ENCODE peak calls at places on chromosomes 6 and 20, in seven cellular contexts. H is AG09309; L is BJ; Q is CD4-positive, alpha-beta T cell; Y is HCT116; S is fibroblast of lung; O is astrocyte. C is an unnamed sample.

GRCh38 chr6:154509421-154510143 is 903 bp downstream of the CNKSR3 start:
- DNase-seq in O (peak), H (no peak), Y (no peak), S (peak), Q (no peak), L (no peak), C (no peak)

GRCh38 chr6:36621371-36621855 is 27.3 kb downstream of the SRSF3 start:
- DNase-seq in S (no peak), H (no peak), L (no peak), Q (no peak), O (no peak), Y (no peak), C (no peak)

GRCh38 chr6:113829702-113830058 is 27.5 kb upstream of the MARCKS start:
- DNase-seq in O (peak), Y (no peak), Q (no peak), H (peak), S (peak), L (peak), C (no peak)

GRCh38 chr20:48858075-48858790 is 30.4 kb upstream of the PREX1 start:
- DNase-seq in H (no peak), L (no peak), Q (no peak), S (no peak), O (no peak), Y (no peak), C (no peak)

GRCh38 chr20:53922901-53923314 is 147.5 kb downstream of the BCAS1 start:
- DNase-seq in L (no peak), Q (no peak), H (no peak), S (peak), O (no peak), Y (no peak), C (no peak)

GRCh38 chr6:71072508-71072907 is 115.6 kb upstream of the B3GAT2 start:
- DNase-seq in S (peak), L (no peak), O (peak), Y (no peak), Q (no peak), H (no peak), C (no peak)

GRCh38 chr20:13458860-13459451 is 179.8 kb downstream of the TASP1 start:
- DNase-seq in H (no peak), S (peak), L (no peak), Y (peak), O (peak), Q (no peak), C (no peak)

GRCh38 chr20:846894-847278 is 13.4 kb downstream of the FAM110A start:
- DNase-seq in O (no peak), Q (peak), Y (no peak), H (no peak), L (no peak), S (no peak), C (no peak)

GRCh38 chr20:17556842-17557674 is 12.8 kb upstream of the DSTN start:
- DNase-seq in Q (no peak), L (no peak), H (no peak), Y (no peak), O (peak), S (peak), C (no peak)

GRCh38 chr6:7896465-7896987 is 14.1 kb downstream of the TXNDC5 start:
- DNase-seq in Y (no peak), O (no peak), S (no peak), H (no peak), Q (no peak), L (no peak), C (no peak)

GRCh38 chr6:31966997-31967925 is 4.7 kb downstream of the DXO start:
- DNase-seq in O (no peak), L (no peak), Y (no peak), H (no peak), Q (no peak), S (no peak), C (no peak)

GRCh38 chr20:4854502-4854901 is 132.8 kb downstream of the PRND start:
- DNase-seq in Y (no peak), S (no peak), Q (no peak), O (no peak), L (no peak), H (no peak), C (no peak)

GRCh38 chr6:43962458-43962857 is 164.8 kb downstream of the MRPL14 start:
- DNase-seq in L (no peak), O (no peak), S (peak), H (no peak), Y (no peak), Q (no peak), C (no peak)

GRCh38 chr6:135481786-135482369 is 15.7 kb downstream of the AHI1 start:
- DNase-seq in S (peak), H (no peak), Y (no peak), Q (no peak), O (peak), L (no peak), C (no peak)

GRCh38 chr6:37016995-37017394 is 11.5 kb downstream of the FGD2 start:
- DNase-seq in O (no peak), H (no peak), Y (no peak), L (no peak), Q (no peak), S (no peak), C (no peak)

GRCh38 chr6:46781478-46782378 is 11.5 kb upstream of the MEP1A start:
- DNase-seq in L (peak), Y (peak), Q (no peak), S (peak), H (peak), O (peak), C (peak)

GRCh38 chr6:42046491-42047219 is 3.7 kb upstream of the TAF8 start:
- DNase-seq in S (peak), Y (no peak), H (no peak), L (no peak), Q (no peak), O (peak), C (no peak)

GRCh38 chr6:22956029-22956715 is 386.8 kb downstream of the HDGFL1 start:
- DNase-seq in O (no peak), Q (no peak), S (no peak), H (no peak), L (no peak), Y (no peak), C (no peak)

GRCh38 chr20:38405132-38405531 is 30.0 kb downstream of the SNHG17 start:
- DNase-seq in L (no peak), H (no peak), Y (no peak), Q (no peak), O (no peak), S (no peak), C (no peak)

GRCh38 chr6:166483026-166483425 is 100.3 kb upstream of the MPC1 start:
- DNase-seq in H (no peak), S (no peak), O (no peak), Q (no peak), L (no peak), Y (no peak), C (no peak)
- TF ChIP-seq CTCF in H (no peak), S (no peak), O (no peak), Q (no peak), L (no peak), Y (no peak), C (no peak)

DNA sequence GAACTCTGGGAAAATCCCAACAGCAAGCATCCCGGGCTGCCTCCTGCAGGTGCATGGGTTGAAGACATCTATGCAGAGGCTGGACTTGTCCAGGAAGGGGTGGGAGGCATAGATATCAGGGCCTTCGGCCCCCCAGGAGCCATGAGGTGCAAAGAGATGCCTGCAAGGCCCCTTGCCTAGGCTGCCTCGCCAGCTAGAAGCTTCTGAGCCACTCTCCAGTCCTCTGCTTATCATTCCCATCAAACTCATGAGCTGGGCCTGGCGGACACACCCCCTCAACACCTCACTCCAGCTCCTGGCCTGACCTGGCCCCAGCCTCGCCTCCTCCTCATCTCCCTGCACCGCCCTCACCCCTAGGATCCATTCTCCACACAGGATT is 152.4 kb upstream of the PTPN1 start:
- DNase-seq in Q (no peak), S (no peak), Y (no peak), O (no peak), L (no peak), H (no peak), C (no peak)
- TF ChIP-seq CTCF in Q (no peak), S (no peak), Y (no peak), O (no peak), L (no peak), H (peak), C (no peak)

DNA sequence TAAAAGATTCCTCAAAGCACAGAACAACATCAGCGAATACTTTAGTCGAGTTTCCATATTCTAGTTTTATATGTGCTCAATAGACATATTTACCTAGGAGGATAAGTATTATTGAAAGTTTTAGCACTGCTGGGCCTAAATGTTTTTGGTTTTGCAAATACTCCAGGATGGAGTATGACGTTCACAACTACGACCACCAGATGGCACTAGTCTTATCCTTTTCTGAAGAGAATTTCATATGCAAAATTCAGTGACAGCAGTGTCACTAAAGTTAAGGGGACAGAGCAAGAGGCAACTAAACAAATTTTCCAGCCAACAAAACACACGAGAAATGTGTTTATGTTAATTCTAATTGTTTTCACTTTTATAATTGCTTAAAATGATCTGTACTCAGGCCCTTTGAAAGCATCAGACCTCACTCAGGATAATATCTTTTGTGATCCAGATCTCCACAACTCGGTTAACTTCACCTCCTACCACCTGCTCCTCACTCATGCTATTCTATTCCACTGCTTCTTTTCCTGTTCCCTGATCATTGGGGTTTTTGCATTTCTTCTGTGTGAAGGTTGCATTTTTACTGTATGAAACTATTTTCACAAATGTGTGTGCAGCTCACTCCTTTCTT is 220.8 kb downstream of the TRDN start:
- DNase-seq in O (peak), Y (peak), L (no peak), Q (no peak), S (peak), H (peak), C (no peak)
- TF ChIP-seq CTCF in O (peak), Y (peak), L (peak), Q (peak), S (peak), H (peak), C (peak)

GRCh38 chr20:33816191-33816590 is 5.0 kb downstream of the CHMP4B start:
- DNase-seq in S (no peak), H (no peak), O (no peak), Q (no peak), L (no peak), Y (no peak), C (no peak)

GRCh38 chr20:33812673-33813462 is 1.7 kb downstream of the CHMP4B start:
- DNase-seq in Q (no peak), O (no peak), H (no peak), Y (no peak), L (no peak), S (no peak), C (no peak)

GRCh38 chr20:33817411-33817810 is 6.3 kb downstream of the CHMP4B start:
- DNase-seq in S (no peak), O (no peak), Q (no peak), H (no peak), Y (no peak), L (no peak), C (no peak)

GRCh38 chr20:33814238-33814712 is 3.1 kb downstream of the CHMP4B start:
- DNase-seq in O (no peak), Q (no peak), S (no peak), H (no peak), Y (no peak), L (no peak), C (no peak)

GRCh38 chr20:33815671-33816070 is 4.5 kb downstream of the CHMP4B start:
- DNase-seq in S (no peak), O (no peak), Q (no peak), H (no peak), Y (no peak), L (no peak), C (no peak)
- TF ChIP-seq CTCF in S (no peak), O (no peak), Q (no peak), H (no peak), Y (no peak), L (no peak), C (no peak)

GRCh38 chr20:41783423-41784220 is 165.4 kb upstream of the CHD6 start:
- DNase-seq in O (no peak), H (no peak), S (no peak), Q (no peak), L (no peak), Y (no peak), C (no peak)
- TF ChIP-seq CTCF in O (no peak), H (no peak), S (no peak), Q (no peak), L (no peak), Y (no peak), C (no peak)

GRCh38 chr6:17817763-17818162 is 111.0 kb upstream of the NUP153 start:
- DNase-seq in Y (no peak), O (no peak), H (no peak), L (no peak), S (no peak), Q (no peak), C (no peak)

GRCh38 chr6:17816921-17817611 is 110.3 kb upstream of the NUP153 start:
- DNase-seq in H (no peak), L (no peak), Q (no peak), S (peak), O (no peak), Y (no peak), C (no peak)

GRCh38 chr6:17808609-17809008 is 101.9 kb upstream of the NUP153 start:
- DNase-seq in L (no peak), Q (no peak), O (no peak), H (no peak), S (no peak), Y (no peak), C (no peak)

GRCh38 chr6:17812311-17812710 is 105.6 kb upstream of the NUP153 start:
- DNase-seq in Y (no peak), O (no peak), Q (no peak), S (no peak), L (no peak), H (no peak), C (no peak)

GRCh38 chr6:17813561-17813960 is 106.8 kb upstream of the NUP153 start:
- DNase-seq in O (no peak), H (no peak), L (no peak), Q (no peak), Y (no peak), S (no peak), C (no peak)
- TF ChIP-seq CTCF in O (no peak), H (no peak), L (no peak), Q (no peak), Y (no peak), S (no peak), C (no peak)

C was measured in D721Med.